ENCODE peak calls at places on chromosome 10, in five cellular contexts. P is endothelial cell of umbilical vein, G is adrenal gland, Z is HCT116, I is HepG2. A is an unnamed sample.

GRCh38 chr10:1363466-1364121 is 307.4 kb downstream of the WDR37 start:
- DNase-seq in P (no peak), G (no peak), Z (no peak), I (no peak), A (no peak)

GRCh38 chr10:126186746-126187145 is 201.5 kb downstream of the ADAM12 start:
- DNase-seq in P (no peak), G (no peak), Z (no peak), I (no peak), A (no peak)

GRCh38 chr10:109933984-109934565 is 10.8 kb upstream of the XPNPEP1 start:
- DNase-seq in P (no peak), G (no peak), Z (no peak), I (no peak), A (no peak)

GRCh38 chr10:97426776-97427570 is 982 bp downstream of the PGAM1 start:
- DNase-seq in P (peak; percentile 43), G (no peak), Z (no peak), I (no peak), A (no peak)

GRCh38 chr10:77533887-77534278 is 103.7 kb downstream of the KCNMA1 start:
- DNase-seq in P (no peak), G (no peak), Z (no peak), I (no peak), A (no peak)

GRCh38 chr10:121553455-121553854 is 44.8 kb downstream of the FGFR2 start:
- DNase-seq in P (no peak), G (no peak), Z (no peak), I (peak; percentile 28), A (no peak)

GRCh38 chr10:91590904-91591791 is 41.7 kb downstream of the PPP1R3C start:
- DNase-seq in P (peak; percentile 95), G (no peak), Z (no peak), I (no peak), A (peak; percentile 52)

GRCh38 chr10:91901784-91902677 is 7.3 kb downstream of the FGFBP3 start:
- DNase-seq in P (peak; percentile 97), G (no peak), Z (peak; percentile 42), I (peak; percentile 79), A (peak; percentile 76)

GRCh38 chr10:124316316-124316715 is 102.4 kb downstream of the OAT start:
- DNase-seq in P (no peak), G (no peak), Z (no peak), I (no peak), A (no peak)

GRCh38 chr10:72702868-72703581 is 11.1 kb downstream of the MCU start:
- DNase-seq in P (peak; percentile 49), G (no peak), Z (no peak), I (no peak), A (no peak)

GRCh38 chr10:75957321-75957720 is 525.9 kb downstream of the LRMDA start:
- DNase-seq in P (no peak), G (no peak), Z (no peak), I (no peak), A (no peak)

GRCh38 chr10:31381766-31382316 is 62.8 kb downstream of the ZEB1 start:
- DNase-seq in P (no peak), G (no peak), Z (no peak), I (no peak), A (no peak)

GRCh38 chr10:125003146-125003900 is 61.4 kb downstream of the ZRANB1 start:
- DNase-seq in P (no peak), G (peak; percentile 24), Z (no peak), I (no peak), A (no peak)

GRCh38 chr10:119517235-119518141 is 25.0 kb downstream of the RGS10 start:
- DNase-seq in P (no peak), G (no peak), Z (no peak), I (no peak), A (peak; percentile 85)

GRCh38 chr10:16381083-16381482 is 55.7 kb upstream of the PTER start:
- DNase-seq in P (peak; percentile 3), G (no peak), Z (peak; percentile 73), I (peak; percentile 86), A (no peak)

GRCh38 chr10:119776536-119776935 is 50.7 kb downstream of the INPP5F start:
- DNase-seq in P (no peak), G (no peak), Z (no peak), I (peak; percentile 10), A (no peak)

GRCh38 chr10:19702215-19702614 is 114.0 kb upstream of the PLXDC2 start:
- DNase-seq in P (no peak), G (no peak), Z (no peak), I (no peak), A (no peak)

GRCh38 chr10:56035489-56035888 is 325.6 kb downstream of the ZWINT start:
- DNase-seq in P (no peak), G (no peak), Z (no peak), I (no peak), A (no peak)

GRCh38 chr10:30869566-30869965 is 162.1 kb downstream of the ZNF438 start:
- DNase-seq in P (no peak), G (no peak), Z (no peak), I (no peak), A (no peak)

GRCh38 chr10:132886211-132887099 is 55.9 kb downstream of the CFAP46 start:
- DNase-seq in P (no peak), G (no peak), Z (no peak), I (peak; percentile 7), A (peak; percentile 41)

GRCh38 chr10:96229568-96230030 is 41.8 kb downstream of the BLNK start:
- DNase-seq in P (peak; percentile 49), G (peak; percentile 76), Z (peak; percentile 61), I (peak; percentile 58), A (peak; percentile 89)

GRCh38 chr10:131980757-131981428 is 830 bp downstream of the BNIP3 start:
- DNase-seq in P (peak; percentile 35), G (peak; percentile 48), Z (no peak), I (peak; percentile 55), A (no peak)

GRCh38 chr10:101145750-101146391 is 14.8 kb downstream of the TLX1 start:
- DNase-seq in P (no peak), G (no peak), Z (no peak), I (no peak), A (no peak)
- H3K4me3 ChIP-seq in P (no peak overlapping the region), G (no peak overlapping the region), Z (no peak overlapping the region), I (no peak overlapping the region), A (no peak overlapping the region)

GRCh38 chr10:79357180-79357579 is 9.9 kb downstream of the PPIF start:
- DNase-seq in P (no peak), G (no peak), Z (no peak), I (no peak), A (no peak)

GRCh38 chr10:79356104-79356503 is 8.8 kb downstream of the PPIF start:
- DNase-seq in P (no peak), G (no peak), Z (no peak), I (no peak), A (no peak)

GRCh38 chr10:79354615-79355014 is 7.3 kb downstream of the PPIF start:
- DNase-seq in P (no peak), G (no peak), Z (no peak), I (no peak), A (no peak)

GRCh38 chr10:79354141-79354540 is 6.9 kb downstream of the PPIF start:
- DNase-seq in P (no peak), G (no peak), Z (no peak), I (no peak), A (no peak)

GRCh38 chr10:79355420-79356010 is 8.2 kb downstream of the PPIF start:
- DNase-seq in P (no peak), G (no peak), Z (no peak), I (no peak), A (no peak)
- TF ChIP-seq POLR2A in P (no peak), G (no peak), Z (no peak), I (no peak), A (no peak)

GRCh38 chr10:3808689-3809199 is 23.7 kb upstream of the KLF6 start:
- DNase-seq in P (peak; percentile 13), G (no peak), Z (no peak), I (no peak), A (no peak)

GRCh38 chr10:3813986-3814831 is 29.2 kb upstream of the KLF6 start:
- DNase-seq in P (no peak), G (no peak), Z (no peak), I (peak; percentile 64), A (no peak)

GRCh38 chr10:3813267-3813666 is 28.3 kb upstream of the KLF6 start:
- DNase-seq in P (no peak), G (no peak), Z (no peak), I (no peak), A (no peak)

GRCh38 chr10:3812141-3812540 is 27.1 kb upstream of the KLF6 start:
- DNase-seq in P (no peak), G (no peak), Z (no peak), I (no peak), A (no peak)

GRCh38 chr10:3811331-3811870 is 26.4 kb upstream of the KLF6 start:
- DNase-seq in P (peak; percentile 70), G (no peak), Z (no peak), I (no peak), A (peak; percentile 61)
- H3K4me3 ChIP-seq in P (no peak overlapping the region), G (no peak overlapping the region), Z (peak overlapping the region; percentile 37), I (peak overlapping the region; percentile 7), A (peak overlapping the region; percentile 23)

GRCh38 chr10:102064503-102064867 is 664 bp upstream of the HPS6 start:
- DNase-seq in P (no peak), G (no peak), Z (no peak), I (no peak), A (no peak)

GRCh38 chr10:102064868-102065560 is at the start of gene HPS6:
- DNase-seq in P (peak; percentile 90), G (peak; percentile 90), Z (peak; percentile 77), I (peak; percentile 81), A (peak; percentile 96)

GRCh38 chr10:102066421-102067068 is 1.4 kb downstream of the HPS6 start:
- DNase-seq in P (no peak), G (no peak), Z (no peak), I (no peak), A (no peak)

GRCh38 chr10:102067091-102067916 is 2.2 kb downstream of the HPS6 start:
- DNase-seq in P (no peak), G (no peak), Z (no peak), I (no peak), A (no peak)

GRCh38 chr10:102065561-102066420 is 642 bp downstream of the HPS6 start:
- DNase-seq in P (no peak), G (peak; percentile 46), Z (no peak), I (no peak), A (peak; percentile 56)
- TF ChIP-seq POLR2A in P (no peak), G (no peak), Z (no peak), I (no peak), A (no peak)

DNA sequence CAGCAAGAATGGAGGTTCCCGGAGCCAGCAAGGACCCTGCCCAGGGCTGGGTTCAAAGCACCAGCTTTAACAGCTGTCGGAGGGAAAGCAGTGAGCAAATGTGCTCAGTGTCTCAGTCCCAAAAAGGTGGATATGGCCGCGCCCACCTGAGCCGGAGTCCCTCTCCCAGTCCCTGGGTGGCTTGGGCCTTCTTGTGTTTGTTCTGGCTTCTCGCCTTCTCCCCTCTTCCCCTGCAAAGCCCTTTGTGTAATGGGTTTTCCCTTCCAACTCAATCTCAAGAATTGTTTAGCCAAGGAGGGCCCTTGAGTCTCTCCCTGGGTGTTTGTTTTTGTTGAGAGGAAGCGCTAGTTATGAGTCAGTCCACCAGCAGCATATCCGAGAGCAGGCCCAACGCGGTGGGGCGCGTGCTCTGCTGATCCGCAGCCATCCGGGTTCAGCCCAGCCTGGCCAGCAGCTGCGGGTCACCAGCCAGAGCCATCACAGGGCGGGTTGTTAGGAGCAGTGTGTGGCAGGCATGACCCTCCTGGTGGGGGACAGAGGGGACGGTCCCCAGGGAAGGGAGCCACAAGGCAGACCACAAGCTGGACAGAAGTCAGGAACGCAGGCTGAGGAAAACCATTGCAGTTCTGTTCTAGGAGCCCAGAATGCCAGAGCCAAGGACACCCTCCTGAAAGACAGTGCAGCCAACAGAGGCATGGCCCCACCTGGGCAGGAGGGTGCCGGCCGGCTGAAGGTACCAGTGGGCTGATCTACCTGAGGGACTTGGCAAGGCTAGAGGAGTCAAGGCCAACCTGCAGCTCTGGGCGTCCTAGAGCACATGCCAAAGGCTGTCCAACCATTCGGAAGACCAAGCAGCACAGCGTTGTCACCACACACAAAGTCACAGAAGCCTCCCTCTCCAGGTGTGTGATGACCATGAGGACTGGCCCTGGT is 21.3 kb downstream of the CALML3 start:
- DNase-seq in P (peak; percentile 95), G (no peak), Z (no peak), I (no peak), A (no peak)
- H3K4me3 ChIP-seq in P (no peak overlapping the region), G (no peak overlapping the region), Z (no peak overlapping the region), I (no peak overlapping the region), A (no peak overlapping the region)

A was measured in Peyer's patch.